ENCODE peak calls at places on chromosomes 2 and 18, in five cellular contexts. H, C, X, S and J are unnamed samples.

GRCh38 chr2:183665976-183666375 is 541.7 kb downstream of the NUP35 start:
- DNase-seq in S (peak), H (no peak), C (no peak), X (no peak), J (no peak)

GRCh38 chr2:199348871-199349270 is 108.9 kb downstream of the SATB2 start:
- DNase-seq in X (no peak), S (no peak), H (no peak), C (no peak), J (no peak)

GRCh38 chr2:32849456-32850194 is 97.1 kb upstream of the LTBP1 start:
- DNase-seq in H (no peak), S (no peak), C (no peak), X (no peak), J (no peak)

GRCh38 chr2:26284132-26284531 is 39.4 kb downstream of the HADHB start:
- DNase-seq in C (no peak), X (no peak), H (no peak), S (peak), J (no peak)

GRCh38 chr18:2855560-2856350 is 8.9 kb downstream of the EMILIN2 start:
- DNase-seq in X (no peak), H (no peak), C (no peak), S (peak), J (no peak)

GRCh38 chr2:135997380-135997779 is 12.0 kb upstream of the DARS1 start:
- DNase-seq in X (no peak), C (no peak), S (no peak), H (no peak), J (no peak)

GRCh38 chr2:152322222-152322621 is 12.8 kb upstream of the FMNL2 start:
- DNase-seq in X (no peak), S (no peak), H (no peak), C (no peak), J (no peak)

GRCh38 chr2:38598200-38598990 is 4.3 kb downstream of the HNRNPLL start:
- DNase-seq in X (no peak), S (peak), H (no peak), C (no peak), J (no peak)

GRCh38 chr2:10283106-10284062 is 19.3 kb upstream of the HPCAL1 start:
- DNase-seq in H (no peak), X (peak), S (peak), C (no peak), J (no peak)

GRCh38 chr2:11123856-11124759 is 31.2 kb upstream of the SLC66A3 start:
- DNase-seq in S (peak), C (peak), X (peak), H (peak), J (peak)

GRCh38 chr2:71742953-71743601 is 289.7 kb downstream of the DYSF start:
- DNase-seq in H (no peak), C (no peak), X (no peak), S (peak), J (no peak)

GRCh38 chr2:43218550-43219382 is 7.6 kb downstream of the ZFP36L2 start:
- DNase-seq in C (peak), S (peak), H (peak), X (peak), J (peak)

GRCh38 chr2:42368817-42369550 is 8.0 kb upstream of the COX7A2L start:
- DNase-seq in S (no peak), C (no peak), H (no peak), X (no peak), J (no peak)

GRCh38 chr2:143545059-143545458 is 415.8 kb downstream of the ARHGAP15 start:
- DNase-seq in H (no peak), X (no peak), S (no peak), C (no peak), J (peak)

GRCh38 chr2:105373895-105374401 is 24.9 kb downstream of the FHL2 start:
- DNase-seq in C (no peak), H (peak), X (peak), S (no peak), J (peak)

GRCh38 chr2:197813093-197813787 is 8.8 kb downstream of the PLCL1 start:
- DNase-seq in X (no peak), H (no peak), S (peak), C (no peak), J (no peak)